ENCODE peak calls at places on chromosomes 7 and 10, in seven cellular contexts. F is psoas muscle; D is MM.1S; Q is K562; V is adrenal gland; H is CD4-positive, alpha-beta memory T cell; C is heart left ventricle. A is an unnamed sample.
A peak's percentile ranks its signal among the peaks of the same experiment; 100 is the strongest.

GRCh38 chr10:3764626-3765375 is 20.2 kb downstream of the KLF6 start:
- DNase-seq in F (no peak), D (peak; percentile 75), Q (no peak), V (no peak), H (peak; percentile 52), C (no peak), A (no peak)

GRCh38 chr7:149289262-149289661 is 27.3 kb downstream of the ZNF783 start:
- DNase-seq in F (no peak), D (no peak), Q (no peak), V (no peak), H (no peak), C (no peak), A (no peak)

GRCh38 chr10:13788701-13789447 is 202.1 kb downstream of the PRPF18 start:
- DNase-seq in F (peak; percentile 71), D (no peak), Q (no peak), V (no peak), H (no peak), C (peak; percentile 47), A (peak; percentile 84)

GRCh38 chr7:65832281-65832680 is 40.6 kb upstream of the VKORC1L1 start:
- DNase-seq in F (no peak), D (no peak), Q (no peak), V (no peak), H (no peak), C (no peak), A (no peak)

GRCh38 chr7:105279688-105280007 is 109.1 kb downstream of the SRPK2 start:
- DNase-seq in F (no peak), D (no peak), Q (no peak), V (no peak), H (no peak), C (no peak), A (no peak)

GRCh38 chr10:21084700-21085099 is 187.6 kb upstream of the NEBL start:
- DNase-seq in F (no peak), D (no peak), Q (no peak), V (no peak), H (no peak), C (no peak), A (no peak)

GRCh38 chr10:113041324-113041723 is 91.3 kb downstream of the TCF7L2 start:
- DNase-seq in F (no peak), D (no peak), Q (no peak), V (no peak), H (no peak), C (no peak), A (peak; percentile 58)

GRCh38 chr10:33032354-33033254 is 74.6 kb upstream of the ITGB1 start:
- DNase-seq in F (no peak), D (no peak), Q (no peak), V (no peak), H (no peak), C (no peak), A (no peak)

GRCh38 chr7:76016191-76016947 is 22.0 kb upstream of the TMEM120A start:
- DNase-seq in F (no peak), D (no peak), Q (no peak), V (no peak), H (no peak), C (no peak), A (no peak)

GRCh38 chr10:79375321-79376077 is 28.2 kb downstream of the PPIF start:
- DNase-seq in F (no peak), D (no peak), Q (no peak), V (peak; percentile 15), H (no peak), C (no peak), A (peak; percentile 56)

GRCh38 chr7:2242541-2243482 is 786 bp downstream of the NUDT1 start:
- DNase-seq in F (no peak), D (peak; percentile 41), Q (no peak), V (no peak), H (peak; percentile 46), C (no peak), A (no peak)

GRCh38 chr7:39816462-39817065 is 133.5 kb upstream of the CDK13 start:
- DNase-seq in F (no peak), D (no peak), Q (no peak), V (no peak), H (no peak), C (no peak), A (no peak)

GRCh38 chr7:151764056-151764920 is 112.6 kb downstream of the PRKAG2 start:
- DNase-seq in F (no peak), D (no peak), Q (no peak), V (no peak), H (no peak), C (no peak), A (no peak)

GRCh38 chr7:89029864-89030263 is 234.3 kb upstream of the TEX47 start:
- DNase-seq in F (no peak), D (peak; percentile 40), Q (no peak), V (no peak), H (no peak), C (no peak), A (no peak)

GRCh38 chr7:22725585-22725984 is 1.4 kb upstream of the IL6 start:
- DNase-seq in F (no peak), D (peak; percentile 64), Q (peak; percentile 58), V (no peak), H (no peak), C (no peak), A (no peak)

GRCh38 chr7:22728416-22729029 is 1.5 kb downstream of the IL6 start:
- DNase-seq in F (no peak), D (peak; percentile 68), Q (peak; percentile 41), V (no peak), H (no peak), C (no peak), A (no peak)

GRCh38 chr7:22726345-22726848 is 603 bp upstream of the IL6 start:
- DNase-seq in F (peak; percentile 35), D (peak; percentile 79), Q (peak; percentile 68), V (no peak), H (peak; percentile 51), C (no peak), A (peak; percentile 62)

GRCh38 chr7:22729180-22729579 is 2.2 kb downstream of the IL6 start:
- DNase-seq in F (no peak), D (no peak), Q (no peak), V (no peak), H (no peak), C (no peak), A (no peak)

GRCh38 chr7:22726849-22727792 is at the start of gene IL6:
- DNase-seq in F (peak; percentile 84), D (no peak), Q (peak; percentile 84), V (peak; percentile 59), H (no peak), C (peak; percentile 86), A (peak; percentile 83)
- H3K4me3 ChIP-seq in F (peak within 1 kb of the TSS; percentile 60), D (peak within 1 kb of the TSS; percentile 40), Q (peak within 1 kb of the TSS; percentile 33), V (no peak within 1 kb of the TSS), H (no peak within 1 kb of the TSS), C (peak within 1 kb of the TSS; percentile 43), A (peak within 1 kb of the TSS; percentile 25)

GRCh38 chr10:125146791-125147604 is 13.4 kb downstream of the CTBP2 start:
- DNase-seq in F (no peak), D (peak; percentile 54), Q (no peak), V (no peak), H (no peak), C (no peak), A (no peak)

GRCh38 chr10:125149278-125150047 is 10.9 kb downstream of the CTBP2 start:
- DNase-seq in F (peak; percentile 73), D (no peak), Q (peak; percentile 25), V (peak; percentile 75), H (no peak), C (peak; percentile 50), A (peak; percentile 87)

GRCh38 chr10:125151170-125151823 is 9.1 kb downstream of the CTBP2 start:
- DNase-seq in F (no peak), D (no peak), Q (no peak), V (no peak), H (no peak), C (no peak), A (no peak)

GRCh38 chr10:125148021-125148439 is 12.3 kb downstream of the CTBP2 start:
- DNase-seq in F (peak; percentile 59), D (no peak), Q (no peak), V (no peak), H (no peak), C (no peak), A (peak; percentile 75)

DNA sequence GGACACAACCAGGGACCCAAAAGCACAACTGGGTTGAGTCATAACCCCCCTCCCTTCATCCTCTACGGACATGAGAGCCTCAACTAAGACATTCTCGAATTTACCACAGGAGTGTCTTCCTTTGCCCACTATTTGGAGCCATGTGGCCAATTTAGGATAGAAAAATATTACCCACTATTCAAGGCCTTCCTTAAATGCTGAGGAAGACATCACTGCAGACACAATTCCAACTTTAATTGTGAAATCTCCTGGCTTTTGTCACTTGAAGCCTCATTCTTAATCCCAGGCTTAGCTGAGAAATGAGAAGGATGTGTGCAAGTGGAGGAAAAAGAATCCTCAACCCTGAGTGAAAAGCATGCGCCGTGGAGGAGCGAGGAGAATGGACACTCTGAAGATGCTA is 11.8 kb downstream of the CTBP2 start:
- DNase-seq in F (no peak), D (no peak), Q (no peak), V (no peak), H (no peak), C (no peak), A (no peak)
- H3K4me1 ChIP-seq in F (peaks cover 90% of the 10 kb centered on the region), D (no peaks in the 10 kb centered on the region), Q (peaks cover 44% of the 10 kb centered on the region), V (peaks cover 50% of the 10 kb centered on the region), H (no peaks in the 10 kb centered on the region), C (peaks cover 69% of the 10 kb centered on the region), A (no peaks in the 10 kb centered on the region)

GRCh38 chr7:135158141-135158655 is 10.3 kb downstream of the TMEM140 start:
- DNase-seq in F (no peak), D (no peak), Q (peak; percentile 2), V (no peak), H (no peak), C (no peak), A (no peak)

GRCh38 chr7:135160098-135160857 is 10.2 kb downstream of the CYREN start:
- DNase-seq in F (no peak), D (peak; percentile 78), Q (peak; percentile 44), V (no peak), H (no peak), C (no peak), A (no peak)

GRCh38 chr7:135159359-135160087 is 11.0 kb downstream of the CYREN start:
- DNase-seq in F (no peak), D (peak; percentile 14), Q (peak; percentile 20), V (no peak), H (no peak), C (no peak), A (no peak)

GRCh38 chr7:135160858-135161653 is 9.5 kb downstream of the CYREN start:
- DNase-seq in F (no peak), D (no peak), Q (peak; percentile 27), V (no peak), H (no peak), C (no peak), A (no peak)

GRCh38 chr7:135158874-135159273 is 11.0 kb downstream of the TMEM140 start:
- DNase-seq in F (no peak), D (no peak), Q (peak; percentile 3), V (no peak), H (no peak), C (no peak), A (no peak)
- H3K4me3 ChIP-seq in F (peak overlapping the region; percentile 57), D (no peak overlapping the region), Q (no peak overlapping the region), V (no peak overlapping the region), H (no peak overlapping the region), C (no peak overlapping the region), A (no peak overlapping the region)

GRCh38 chr10:111234234-111234633 is 157.4 kb downstream of the ADRA2A start:
- DNase-seq in F (no peak), D (no peak), Q (no peak), V (no peak), H (no peak), C (no peak), A (no peak)

GRCh38 chr10:111234903-111235302 is 158.1 kb downstream of the ADRA2A start:
- DNase-seq in F (no peak), D (no peak), Q (no peak), V (no peak), H (no peak), C (no peak), A (no peak)

GRCh38 chr10:111233439-111233838 is 156.6 kb downstream of the ADRA2A start:
- DNase-seq in F (no peak), D (no peak), Q (no peak), V (no peak), H (no peak), C (no peak), A (no peak)

GRCh38 chr10:111231779-111232178 is 154.9 kb downstream of the ADRA2A start:
- DNase-seq in F (no peak), D (no peak), Q (no peak), V (no peak), H (no peak), C (no peak), A (no peak)
- H3K4me1 ChIP-seq in F (no peaks in the 10 kb centered on the region), D (no peaks in the 10 kb centered on the region), Q (no peaks in the 10 kb centered on the region), V (no peaks in the 10 kb centered on the region), H (no peaks in the 10 kb centered on the region), C (no peaks in the 10 kb centered on the region), A (no peaks in the 10 kb centered on the region)

A was measured in right atrium auricular region.